ENCODE peak calls at places on chromosomes 6 and 20, in four cellular contexts. J is WTC11, A is HepG2, W is K562. S is an unnamed sample.

GRCh38 chr6:36351152-36351571 is 14.5 kb upstream of the BNIP5 start:
- DNase-seq in W (no peak), J (no peak), A (no peak), S (no peak)

GRCh38 chr6:135686784-135687301 is 164.7 kb upstream of the PDE7B start:
- DNase-seq in A (no peak), W (no peak), J (no peak), S (no peak)

GRCh38 chr6:151630387-151630786 is 136.6 kb downstream of the CCDC170 start:
- DNase-seq in J (no peak), W (no peak), A (no peak), S (no peak)

GRCh38 chr20:47493175-47493953 is 8.3 kb upstream of the NCOA3 start:
- DNase-seq in W (peak), A (peak), J (no peak), S (peak)

GRCh38 chr6:26653007-26653406 is 6.5 kb downstream of the ZNF322 start:
- DNase-seq in A (no peak), W (no peak), J (no peak), S (no peak)

GRCh38 chr6:158564243-158565121 is 4.6 kb downstream of the TMEM181 start:
- DNase-seq in J (no peak), A (no peak), W (no peak), S (no peak)

GRCh38 chr20:31870703-31871601 is 518 bp downstream of the TTLL9 start:
- DNase-seq in W (no peak), A (no peak), J (no peak), S (no peak)

GRCh38 chr6:109166643-109167042 is 71.3 kb downstream of the CEP57L1 start:
- DNase-seq in J (no peak), W (no peak), A (no peak), S (no peak)

GRCh38 chr6:157613011-157613522 is 210.0 kb upstream of the SNX9 start:
- DNase-seq in A (peak), J (no peak), W (peak), S (no peak)

GRCh38 chr6:72784581-72784980 is 162.7 kb downstream of the KCNQ5 start:
- DNase-seq in J (no peak), A (no peak), W (no peak), S (no peak)

GRCh38 chr6:160284575-160284974 is 26.0 kb upstream of the SLC22A2 start:
- DNase-seq in A (no peak), W (no peak), J (no peak), S (no peak)

GRCh38 chr6:25754508-25754907 is at the start of gene SLC17A4:
- DNase-seq in J (no peak), W (no peak), A (no peak), S (no peak)

GRCh38 chr6:116008470-116009229 is 52.0 kb downstream of the FRK start:
- DNase-seq in W (no peak), A (no peak), J (no peak), S (no peak)

GRCh38 chr6:55734256-55734655 is 141.1 kb downstream of the BMP5 start:
- DNase-seq in J (no peak), A (no peak), W (no peak), S (no peak)

GRCh38 chr6:101779051-101779844 is 385.7 kb downstream of the GRIK2 start:
- DNase-seq in A (no peak), W (no peak), J (no peak), S (no peak)

GRCh38 chr6:76684881-76685280 is 612.4 kb upstream of the IMPG1 start:
- DNase-seq in A (peak), W (no peak), J (no peak), S (no peak)

DNA sequence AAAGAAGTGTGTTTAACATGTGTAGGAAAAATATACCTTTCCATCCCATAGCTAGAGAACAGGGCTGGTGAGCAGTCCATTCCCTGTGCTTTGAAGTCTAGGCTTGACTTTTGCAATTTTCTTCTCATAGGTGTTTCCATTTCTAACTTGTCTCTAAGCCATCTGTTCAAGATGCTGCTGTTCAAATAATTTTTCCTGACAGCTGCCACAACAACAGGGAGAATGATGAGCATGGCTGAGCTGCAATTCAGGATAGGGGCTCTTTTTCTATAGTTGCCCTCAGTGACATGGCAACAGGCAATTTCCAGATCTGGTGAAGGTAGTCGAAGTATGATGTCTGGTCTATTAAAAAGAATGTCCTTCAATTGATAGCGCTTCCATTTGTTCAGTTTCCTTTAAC is 103.0 kb upstream of the HS3ST5 start:
- DNase-seq in J (no peak), W (no peak), A (no peak), S (no peak)
- TF ChIP-seq ELF4 in J (no peak), W (no peak), A (no peak), S (no peak)

GRCh38 chr6:29641430-29642213 is 8.6 kb upstream of the GABBR1 start:
- DNase-seq in W (peak), A (no peak), J (no peak), S (no peak)
- TF ChIP-seq ELF4 in W (peak), A (no peak), J (no peak), S (no peak)

GRCh38 chr20:46434597-46434996 is 28.2 kb upstream of the ELMO2 start:
- DNase-seq in W (no peak), A (no peak), J (no peak), S (no peak)
- TF ChIP-seq ELF4 in W (no peak), A (no peak), J (no peak), S (no peak)

GRCh38 chr6:117276778-117277177 is 11.4 kb downstream of the VGLL2 start:
- DNase-seq in W (no peak), A (no peak), J (no peak), S (no peak)

GRCh38 chr6:117275205-117275604 is 9.8 kb downstream of the VGLL2 start:
- DNase-seq in W (no peak), J (no peak), A (no peak), S (no peak)

GRCh38 chr6:117272032-117272866 is 6.9 kb downstream of the VGLL2 start:
- DNase-seq in A (no peak), J (no peak), W (no peak), S (no peak)

GRCh38 chr6:117272886-117273285 is 7.5 kb downstream of the VGLL2 start:
- DNase-seq in A (no peak), J (no peak), W (no peak), S (no peak)

DNA sequence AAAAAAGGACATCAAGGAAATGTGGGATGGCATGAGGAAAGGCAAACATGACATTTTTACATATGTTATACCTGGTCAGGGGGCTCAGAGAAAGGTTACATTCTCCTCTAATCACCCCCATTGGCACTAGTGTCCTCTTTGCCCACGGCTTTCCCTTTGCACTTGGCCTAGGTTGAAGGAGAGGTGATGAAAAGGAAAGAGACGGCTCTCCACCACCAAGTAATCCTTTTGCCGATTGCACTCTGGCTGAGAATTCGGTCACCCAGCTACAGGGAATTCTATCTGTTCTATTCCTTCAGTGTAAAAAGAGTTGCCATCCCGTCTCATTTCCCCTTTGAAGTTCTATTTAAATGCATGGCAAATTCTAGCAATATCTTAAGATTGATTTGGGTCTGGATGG is 10.4 kb downstream of the VGLL2 start:
- DNase-seq in A (no peak), W (no peak), J (no peak), S (no peak)
- TF ChIP-seq ELF4 in A (no peak), W (no peak), J (no peak), S (no peak)

GRCh38 chr6:11875325-11876109 is 96.9 kb upstream of the ADTRP start:
- DNase-seq in A (no peak), J (no peak), W (no peak), S (no peak)
- TF ChIP-seq ELF4 in A (no peak), J (no peak), W (no peak), S (no peak)

GRCh38 chr6:66926060-66926459 is 1219.0 kb upstream of the EYS start:
- DNase-seq in A (peak), J (no peak), W (peak), S (peak)
- TF ChIP-seq ELF4 in A (no peak), J (no peak), W (no peak), S (no peak)

S was measured in HEK293T.